ENCODE peak calls at places on chromosomes 13 and 19, in five cellular contexts. O is nephron progenitor cell; S is body of pancreas; G is CD8-positive, alpha-beta T cell; R is fibroblast of mammary gland. N is an unnamed sample.

GRCh38 chr13:102680842-102681725 is 13.8 kb downstream of the METTL21C start:
- DNase-seq in O (no peak), S (no peak), G (no peak), R (peak), N (no peak)

GRCh38 chr13:68185767-68186166 is 955.6 kb upstream of the PCDH9 start:
- DNase-seq in O (no peak), S (no peak), G (no peak), R (peak), N (no peak)

GRCh38 chr13:48086272-48086671 is 8.6 kb downstream of the MED4 start:
- DNase-seq in O (no peak), S (no peak), G (no peak), R (no peak), N (no peak)

GRCh38 chr13:27341616-27342015 is 71.0 kb downstream of the RASL11A start:
- DNase-seq in O (peak), S (no peak), G (no peak), R (no peak), N (no peak)

GRCh38 chr13:39787086-39787487 is 131.6 kb downstream of the COG6 start:
- DNase-seq in O (no peak), S (no peak), G (no peak), R (peak), N (no peak)

GRCh38 chr13:51233117-51233826 is 11.1 kb downstream of the FAM124A start:
- DNase-seq in O (no peak), S (no peak), G (no peak), R (no peak), N (no peak)

GRCh38 chr13:106796280-106797047 is 228.5 kb upstream of the ARGLU1 start:
- DNase-seq in O (no peak), S (no peak), G (no peak), R (no peak), N (no peak)

GRCh38 chr13:26619321-26619720 is 61.8 kb downstream of the WASF3 start:
- DNase-seq in O (no peak), S (no peak), G (no peak), R (peak), N (no peak)

GRCh38 chr19:12841094-12841493 is 2.8 kb downstream of the MAST1 start:
- DNase-seq in O (peak), S (peak), G (no peak), R (peak), N (no peak)

GRCh38 chr19:58037927-58038687 is 4.3 kb downstream of the ZSCAN1 start:
- DNase-seq in O (no peak), S (peak), G (no peak), R (no peak), N (no peak)

GRCh38 chr19:7918615-7919421 is 1.3 kb upstream of the SNAPC2 start:
- DNase-seq in O (no peak), S (no peak), G (no peak), R (no peak), N (no peak)

GRCh38 chr13:110881811-110882210 is 33.1 kb downstream of the ANKRD10 start:
- DNase-seq in O (no peak), S (no peak), G (no peak), R (no peak), N (no peak)

GRCh38 chr13:76879211-76879875 is 6.9 kb downstream of the KCTD12 start:
- DNase-seq in O (no peak), S (peak), G (peak), R (peak), N (no peak)

GRCh38 chr13:40553356-40553755 is 113.1 kb downstream of the FOXO1 start:
- DNase-seq in O (no peak), S (no peak), G (no peak), R (no peak), N (no peak)

GRCh38 chr13:110445183-110445582 is 116.3 kb downstream of the RAB20 start:
- DNase-seq in O (no peak), S (no peak), G (no peak), R (peak), N (no peak)

GRCh38 chr13:58960909-58961308 is 1202.8 kb downstream of the DIAPH3 start:
- DNase-seq in O (no peak), S (no peak), G (no peak), R (peak), N (no peak)
- TF ChIP-seq CTCF in O (peak), S (no peak), G (no peak), R (no peak), N (peak)

GRCh38 chr19:36112678-36113077 is 1.7 kb downstream of the OVOL3 start:
- DNase-seq in O (no peak), S (no peak), G (no peak), R (no peak), N (no peak)

GRCh38 chr19:36114763-36115452 is at the start of gene POLR2I:
- DNase-seq in O (peak), S (peak), G (peak), R (peak), N (peak)

GRCh38 chr19:36115453-36116343 is at the start of gene TBCB:
- DNase-seq in O (peak), S (no peak), G (peak), R (peak), N (peak)

GRCh38 chr19:36113425-36113824 is 1.2 kb downstream of the POLR2I start:
- DNase-seq in O (no peak), S (no peak), G (no peak), R (no peak), N (no peak)

DNA sequence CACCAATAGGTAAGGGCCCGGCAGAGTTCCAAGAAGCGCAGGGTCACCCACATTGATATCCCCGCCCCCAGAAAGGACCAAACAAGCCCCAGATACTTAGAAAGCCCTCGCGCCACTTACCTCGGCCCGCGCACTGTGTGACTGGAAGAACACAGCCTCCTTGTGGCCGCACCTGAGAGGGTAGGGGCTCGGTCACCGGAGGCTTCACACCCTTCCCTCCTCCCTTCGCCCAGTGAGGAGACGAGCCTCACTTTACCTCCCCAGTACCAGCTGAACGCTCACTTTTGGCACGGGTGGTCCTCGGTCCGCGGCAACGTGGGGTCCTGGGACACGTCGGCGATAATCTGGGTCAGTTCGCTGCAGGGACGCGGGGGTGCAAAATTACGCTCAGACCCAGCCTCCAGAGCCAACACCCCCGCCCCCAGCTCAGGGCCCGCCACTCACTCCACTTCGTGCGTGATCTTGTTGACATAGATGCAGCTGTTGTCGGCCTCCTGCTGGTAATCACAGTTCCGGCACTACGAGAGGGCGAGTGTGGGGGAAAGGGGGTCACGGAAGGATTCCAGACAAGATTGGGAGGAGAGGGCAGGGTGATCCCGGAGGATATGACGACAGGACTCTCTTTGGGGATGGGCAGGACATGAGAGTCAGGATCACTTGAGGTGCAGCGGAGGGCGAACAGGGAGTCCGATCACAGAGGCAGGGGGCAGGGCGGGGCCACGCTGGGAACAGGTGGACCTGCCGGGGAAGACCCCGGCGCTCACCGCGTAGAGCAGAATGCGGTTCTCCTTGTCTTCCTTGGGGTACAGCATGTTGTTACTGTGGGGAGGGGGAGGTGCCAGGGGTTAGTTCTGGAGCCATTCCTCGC is 546 bp downstream of the POLR2I start:
- DNase-seq in O (peak), S (peak), G (peak), R (peak), N (no peak)
- TF ChIP-seq CTCF in O (no peak), S (no peak), G (no peak), R (peak), N (no peak)

GRCh38 chr19:43652546-43652874 is 12.9 kb upstream of the CADM4 start:
- DNase-seq in O (no peak), S (no peak), G (no peak), R (no peak), N (no peak)
- TF ChIP-seq CTCF in O (no peak), S (no peak), G (peak), R (no peak), N (no peak)

GRCh38 chr13:82976499-82976898 is 905.8 kb downstream of the SLITRK1 start:
- DNase-seq in O (no peak), S (no peak), G (no peak), R (peak), N (no peak)
- TF ChIP-seq CTCF in O (no peak), S (no peak), G (no peak), R (peak), N (peak)

GRCh38 chr19:29422047-29422446 is 103.7 kb upstream of the VSTM2B start:
- DNase-seq in O (no peak), S (no peak), G (no peak), R (no peak), N (no peak)

GRCh38 chr19:29422686-29423085 is 103.1 kb upstream of the VSTM2B start:
- DNase-seq in O (no peak), S (no peak), G (no peak), R (no peak), N (no peak)

GRCh38 chr19:29420482-29421185 is 105.2 kb upstream of the VSTM2B start:
- DNase-seq in O (no peak), S (no peak), G (no peak), R (no peak), N (no peak)

GRCh38 chr19:29420065-29420464 is 105.7 kb upstream of the VSTM2B start:
- DNase-seq in O (no peak), S (no peak), G (no peak), R (no peak), N (no peak)

GRCh38 chr19:29421186-29421525 is 104.6 kb upstream of the VSTM2B start:
- DNase-seq in O (no peak), S (no peak), G (no peak), R (no peak), N (no peak)
- TF ChIP-seq CTCF in O (no peak), S (no peak), G (no peak), R (no peak), N (no peak)

GRCh38 chr19:51514866-51515481 is 13.4 kb upstream of the SIGLEC12 start:
- DNase-seq in O (peak), S (no peak), G (no peak), R (peak), N (no peak)

GRCh38 chr19:51509823-51510660 is 8.4 kb upstream of the SIGLEC12 start:
- DNase-seq in O (no peak), S (no peak), G (no peak), R (no peak), N (no peak)

GRCh38 chr19:51513968-51514367 is 12.4 kb upstream of the SIGLEC12 start:
- DNase-seq in O (no peak), S (no peak), G (no peak), R (no peak), N (no peak)

GRCh38 chr19:51508059-51508733 is 6.6 kb upstream of the SIGLEC12 start:
- DNase-seq in O (no peak), S (no peak), G (no peak), R (no peak), N (no peak)

DNA sequence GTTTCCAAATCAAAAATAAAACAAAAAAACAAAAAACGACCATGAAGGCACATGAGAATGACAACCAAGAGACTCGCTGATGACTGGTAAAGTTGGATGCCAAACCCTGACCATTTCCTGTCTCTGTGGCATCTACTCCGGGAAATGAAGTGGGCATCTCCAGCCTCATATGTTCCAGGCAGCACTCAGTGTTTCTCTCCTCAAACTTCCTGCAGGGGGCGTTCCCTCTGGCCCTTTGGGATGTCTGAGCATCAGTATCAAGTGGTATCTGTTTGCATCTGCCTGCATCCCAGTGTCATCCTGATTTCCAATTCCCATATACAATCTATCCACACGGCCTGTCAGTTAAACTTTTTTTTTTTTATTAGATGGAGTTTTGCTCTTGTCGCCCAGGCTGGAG is 9.8 kb upstream of the SIGLEC12 start:
- DNase-seq in O (no peak), S (no peak), G (no peak), R (peak), N (no peak)
- TF ChIP-seq CTCF in O (no peak), S (no peak), G (no peak), R (peak), N (peak)

DNA sequence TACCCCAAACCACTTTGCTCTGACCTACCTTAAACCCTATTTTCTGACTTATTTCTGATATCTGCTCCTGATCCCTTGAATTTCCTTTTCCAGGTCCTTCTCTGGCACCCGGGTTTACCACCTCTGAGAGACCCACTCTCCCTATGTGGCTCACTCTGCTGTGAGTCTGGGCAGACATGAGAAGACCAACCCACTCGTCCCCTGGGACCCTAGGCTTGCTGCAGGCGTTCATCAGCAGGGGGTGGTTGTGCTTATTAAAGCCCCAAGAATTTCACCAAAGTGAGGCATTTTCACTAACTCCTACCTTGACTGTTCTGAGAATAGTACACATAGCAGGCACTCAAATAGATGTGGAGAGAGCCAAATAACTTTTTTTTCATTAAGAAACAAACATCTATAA is 220.1 kb downstream of the KLF12 start:
- DNase-seq in O (no peak), S (no peak), G (no peak), R (peak), N (no peak)
- TF ChIP-seq CTCF in O (no peak), S (no peak), G (no peak), R (no peak), N (no peak)

DNA sequence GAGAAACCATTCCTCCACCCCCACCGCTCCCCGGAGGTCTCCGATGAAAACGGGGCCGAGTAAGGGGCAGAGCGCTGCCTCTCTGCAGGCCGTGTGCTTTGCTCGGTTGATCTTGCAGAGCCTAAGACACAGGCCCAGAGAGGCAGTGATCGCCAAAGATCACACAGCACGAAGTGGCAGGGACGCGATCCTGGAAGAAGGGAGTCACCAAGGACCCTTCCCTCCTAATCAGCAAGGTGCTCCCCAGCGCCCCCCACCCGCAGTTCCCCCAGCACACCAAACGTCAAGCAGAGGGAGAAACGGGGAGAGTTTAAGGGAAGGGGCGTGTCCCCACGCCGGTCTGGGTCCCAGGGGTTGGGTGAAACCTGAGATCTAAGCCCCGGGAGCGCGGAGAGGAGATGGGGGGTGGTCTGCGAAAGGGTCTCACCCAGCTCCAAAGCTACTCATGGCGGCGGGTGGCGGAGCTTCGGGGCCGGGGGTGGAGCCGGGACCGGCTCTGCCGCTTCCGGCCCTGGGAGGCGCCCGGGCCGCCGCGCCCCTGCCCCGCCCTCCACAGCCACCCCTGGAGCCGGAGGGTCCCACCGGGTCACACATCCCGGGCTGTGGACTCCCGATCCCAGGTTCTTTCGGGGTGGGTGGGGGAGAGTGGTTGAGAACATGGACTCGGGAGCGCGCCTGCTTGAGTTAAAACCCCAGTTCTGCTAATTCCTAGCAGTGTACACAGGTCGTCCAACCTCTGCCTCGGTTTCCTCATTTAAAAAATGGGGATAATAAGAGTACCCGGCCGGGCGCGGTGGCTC is at the start of gene EML2:
- DNase-seq in O (peak), S (peak), G (peak), R (no peak), N (no peak)
- TF ChIP-seq CTCF in O (peak), S (no peak), G (no peak), R (peak), N (peak)

DNA sequence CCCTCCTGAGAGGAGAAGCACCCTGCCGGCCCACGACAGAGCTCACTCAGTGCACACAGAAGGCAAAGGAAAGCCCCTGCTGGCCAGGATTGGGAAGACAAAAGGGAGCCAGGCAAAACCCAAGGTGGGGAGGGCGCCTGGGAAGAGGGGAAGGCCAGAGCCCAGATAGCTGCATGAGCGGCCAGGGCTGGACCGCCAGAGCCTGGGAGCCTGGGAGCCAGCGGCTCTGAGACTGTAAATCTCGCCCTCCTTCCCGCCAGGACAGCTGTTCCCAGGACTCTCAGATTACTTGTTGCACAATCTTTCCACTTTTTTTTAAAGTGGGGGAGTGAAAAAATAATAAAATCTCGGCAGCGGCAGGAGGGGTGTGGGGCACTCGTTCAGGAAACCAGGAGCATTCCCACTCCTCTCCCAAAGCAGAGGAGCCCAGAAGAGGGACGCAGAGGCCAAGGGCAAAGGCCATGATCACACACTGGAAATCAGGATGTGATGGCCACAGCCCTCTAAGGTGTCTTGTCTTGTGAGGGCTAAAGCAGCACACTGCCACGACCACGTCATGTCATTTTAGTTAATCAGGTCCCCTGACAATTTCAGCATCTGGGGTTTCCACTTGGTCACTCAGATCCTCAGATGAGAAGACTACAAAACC is 19.6 kb upstream of the EPHX3 start:
- DNase-seq in O (peak), S (peak), G (no peak), R (peak), N (no peak)
- TF ChIP-seq CTCF in O (peak), S (no peak), G (no peak), R (peak), N (peak)

N was measured in D721Med.